ENCODE peak calls at places on chromosomes 12 and 14, in seven cellular contexts. D, Q, Z, I, N, F and R are unnamed samples. For H3K36me3, the result is how much of the 10 kb centered on the place peaks cover.

GRCh38 chr12:64990991-64991570 is 130.0 kb downstream of the WIF1 start:
- DNase-seq in Q (no peak), N (no peak), I (no peak), Z (no peak), F (no peak), D (no peak), R (no peak)

GRCh38 chr12:129863938-129864337 is 39.9 kb downstream of the TMEM132D start:
- DNase-seq in I (no peak), D (no peak), Z (no peak), Q (no peak), N (no peak), F (peak), R (no peak)

GRCh38 chr12:91185437-91185836 is 2.8 kb upstream of the DCN start:
- DNase-seq in Z (no peak), N (no peak), F (no peak), Q (no peak), D (no peak), I (no peak), R (no peak)

GRCh38 chr12:124940393-124941169 is 26.1 kb upstream of the UBC start:
- DNase-seq in F (peak), I (peak), N (peak), Q (peak), Z (peak), D (peak), R (peak)

GRCh38 chr14:61573748-61574513 is 121.4 kb upstream of the HIF1A start:
- DNase-seq in D (no peak), Q (no peak), F (no peak), N (no peak), I (no peak), Z (no peak), R (no peak)

GRCh38 chr14:100193417-100194357 is 34.2 kb upstream of the DEGS2 start:
- DNase-seq in F (no peak), Q (no peak), Z (peak), D (no peak), N (peak), I (no peak), R (no peak)

GRCh38 chr12:56338643-56339422 is at the start of gene IL23A:
- DNase-seq in N (no peak), I (no peak), D (no peak), Q (no peak), Z (peak), F (no peak), R (no peak)

GRCh38 chr12:110563702-110564470 is 19.2 kb downstream of the PPTC7 start:
- DNase-seq in Z (no peak), N (no peak), I (no peak), D (no peak), Q (no peak), F (no peak), R (no peak)

GRCh38 chr14:73785336-73785833 is 66.2 kb upstream of the PTGR2 start:
- DNase-seq in N (peak), F (no peak), Q (no peak), D (no peak), Z (peak), I (no peak), R (peak)

DNA sequence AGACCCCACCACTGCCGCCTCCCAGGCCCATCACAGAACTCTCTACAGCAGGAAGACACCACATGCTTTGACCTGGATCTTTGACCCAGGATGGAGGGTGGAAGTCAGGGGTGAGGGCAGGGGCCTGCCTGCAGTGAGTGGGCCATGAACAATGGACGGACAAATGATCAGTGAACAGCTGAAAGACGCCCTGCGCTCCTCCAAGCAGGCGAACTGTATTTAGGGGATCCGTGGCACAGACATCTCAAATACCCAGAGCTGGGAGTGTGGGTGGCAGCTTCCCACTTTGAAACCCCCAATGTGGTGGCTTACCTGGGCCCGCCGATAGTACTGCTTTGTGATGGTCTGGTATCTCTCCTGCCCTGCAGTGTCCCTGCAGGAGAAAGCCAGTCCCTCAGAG is 8.7 kb upstream of the GPX2 start:
- DNase-seq in D (no peak), F (no peak), N (no peak), Q (no peak), Z (peak), I (no peak), R (no peak)
- H3K36me3 ChIP-seq in D (under half), F (under half), N (under half), Q (under half), Z (under half), I (under half), R (under half)

GRCh38 chr14:105440554-105440900 is 20.9 kb downstream of the MTA1 start:
- DNase-seq in N (no peak), Q (no peak), D (no peak), I (no peak), F (no peak), Z (no peak), R (no peak)
- H3K36me3 ChIP-seq in N (under half), Q (under half), D (under half), I (under half), F (under half), Z (under half), R (under half)

GRCh38 chr12:104328790-104329189 is 25.3 kb downstream of the EID3 start:
- DNase-seq in D (no peak), N (no peak), Q (no peak), I (no peak), F (no peak), Z (no peak), R (no peak)
- H3K36me3 ChIP-seq in D (half or more), N (under half), Q (under half), I (half or more), F (under half), Z (under half), R (half or more)

GRCh38 chr14:64422006-64422405 is 33.9 kb downstream of the MTHFD1 start:
- DNase-seq in N (no peak), F (no peak), Z (no peak), D (no peak), Q (no peak), I (no peak), R (no peak)

GRCh38 chr14:64421166-64421565 is 33.0 kb downstream of the MTHFD1 start:
- DNase-seq in F (no peak), Z (no peak), Q (no peak), I (no peak), N (no peak), D (no peak), R (no peak)

GRCh38 chr14:64419003-64419402 is 30.9 kb downstream of the MTHFD1 start:
- DNase-seq in N (no peak), F (no peak), Q (no peak), D (no peak), I (no peak), Z (no peak), R (no peak)

GRCh38 chr14:64423987-64424386 is 35.8 kb downstream of the MTHFD1 start:
- DNase-seq in Z (no peak), I (no peak), D (no peak), F (no peak), Q (no peak), N (no peak), R (no peak)

GRCh38 chr14:64422753-64423152 is 34.6 kb downstream of the MTHFD1 start:
- DNase-seq in F (no peak), I (no peak), Q (no peak), D (no peak), Z (no peak), N (no peak), R (no peak)
- H3K36me3 ChIP-seq in F (under half), I (half or more), Q (under half), D (under half), Z (half or more), N (under half), R (under half)

GRCh38 chr12:27800819-27801218 is 20.8 kb upstream of the MANSC4 start:
- DNase-seq in Z (no peak), N (no peak), F (no peak), I (no peak), D (no peak), Q (no peak), R (no peak)

GRCh38 chr12:27797301-27798025 is 17.4 kb upstream of the MANSC4 start:
- DNase-seq in I (no peak), Q (no peak), D (no peak), F (no peak), Z (no peak), N (no peak), R (no peak)

GRCh38 chr12:27794818-27795584 is 15.0 kb upstream of the MANSC4 start:
- DNase-seq in Z (no peak), F (no peak), D (no peak), I (no peak), Q (no peak), N (no peak), R (no peak)

GRCh38 chr12:27801630-27802029 is 21.6 kb upstream of the MANSC4 start:
- DNase-seq in D (no peak), Z (no peak), F (no peak), N (no peak), Q (no peak), I (no peak), R (no peak)

DNA sequence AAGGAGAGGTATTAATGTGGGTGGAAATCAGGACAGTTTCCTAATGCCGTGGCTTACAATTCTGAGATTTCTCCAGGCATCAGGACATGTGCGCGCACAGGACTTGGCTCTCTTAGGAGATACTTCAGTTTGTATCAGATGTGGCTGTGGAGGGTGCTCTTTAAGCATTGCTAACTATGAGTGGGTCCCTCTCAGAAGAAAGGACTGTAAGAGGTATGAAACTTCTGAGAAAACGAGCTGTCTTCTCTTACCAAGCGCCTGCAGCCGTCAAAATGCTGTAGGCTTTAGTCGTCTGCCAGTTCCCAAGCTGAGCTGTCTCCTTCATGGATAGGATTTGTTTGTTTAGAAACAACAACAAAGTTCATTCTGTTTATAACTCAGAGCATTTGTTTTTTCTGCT is 16.1 kb upstream of the MANSC4 start:
- DNase-seq in N (no peak), F (no peak), I (no peak), Z (no peak), Q (no peak), D (no peak), R (no peak)
- H3K36me3 ChIP-seq in N (under half), F (under half), I (half or more), Z (under half), Q (under half), D (under half), R (under half)

DNA sequence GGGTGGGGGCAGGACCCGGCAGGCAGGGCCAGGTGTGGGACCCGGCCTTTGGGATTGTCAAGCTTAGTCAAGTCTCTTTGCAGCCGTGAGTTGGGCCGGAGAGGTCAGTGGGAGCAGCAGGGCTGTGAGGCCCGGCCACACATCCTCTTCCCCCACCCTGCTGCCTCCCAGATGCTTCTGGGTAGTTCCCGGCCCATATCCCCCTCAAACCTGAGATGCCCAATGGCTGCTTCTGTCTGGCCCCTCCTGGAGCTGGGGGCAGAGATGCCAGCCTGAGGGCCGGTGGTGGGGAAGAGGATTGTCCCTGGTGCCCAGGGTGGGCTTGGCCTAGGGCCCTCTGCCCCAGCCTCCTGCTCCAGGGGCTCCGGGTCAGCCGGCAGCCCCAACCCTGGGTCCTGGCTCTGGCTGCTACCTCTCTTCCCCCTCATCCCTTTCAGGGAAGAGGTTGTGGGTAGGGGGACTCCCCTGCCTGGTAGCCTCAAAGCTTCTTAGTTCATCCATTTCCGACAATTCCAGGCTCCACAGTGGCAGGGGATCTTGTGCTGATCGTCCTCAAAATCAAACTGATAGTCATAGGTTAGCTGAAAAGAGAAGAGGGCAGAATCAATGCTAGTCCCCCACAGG is 2.8 kb upstream of the PRKAG1 start:
- DNase-seq in Q (no peak), N (no peak), D (no peak), F (no peak), I (no peak), Z (peak), R (no peak)
- H3K36me3 ChIP-seq in Q (under half), N (under half), D (under half), F (under half), I (half or more), Z (under half), R (half or more)

GRCh38 chr12:21831671-21832357 is 57.3 kb upstream of the KCNJ8 start:
- DNase-seq in Z (no peak), D (peak), F (no peak), I (no peak), N (peak), Q (no peak), R (peak)
- H3K36me3 ChIP-seq in Z (under half), D (under half), F (under half), I (under half), N (under half), Q (under half), R (under half)